ENCODE peak calls at places on chromosomes 4 and X, in four cellular contexts. One of them, this sample, is unnamed.

GRCh38 chr4:41428941-41429669 is 108.9 kb upstream of the LIMCH1 start:
- DNase-seq in fibroblast of the aortic adventitia: no peak
- DNase-seq in GM10248: no peak
- DNase-seq in B cell: no peak
- DNase-seq in this sample: no peak

GRCh38 chr4:6201580-6202091 is 1.3 kb upstream of the JAKMIP1 start:
- DNase-seq in fibroblast of the aortic adventitia: no peak
- DNase-seq in GM10248: peak
- DNase-seq in B cell: no peak
- DNase-seq in this sample: no peak

GRCh38 chr4:142274137-142274536 is 572.0 kb downstream of the INPP4B start:
- DNase-seq in fibroblast of the aortic adventitia: peak
- DNase-seq in GM10248: no peak
- DNase-seq in B cell: no peak
- DNase-seq in this sample: no peak

GRCh38 chr4:12576409-12576808 is 907.7 kb downstream of the RAB28 start:
- DNase-seq in fibroblast of the aortic adventitia: no peak
- DNase-seq in GM10248: no peak
- DNase-seq in B cell: no peak
- DNase-seq in this sample: no peak

GRCh38 chr4:177005801-177006230 is 213.1 kb upstream of the VEGFC start:
- DNase-seq in fibroblast of the aortic adventitia: peak
- DNase-seq in GM10248: no peak
- DNase-seq in B cell: no peak
- DNase-seq in this sample: no peak

GRCh38 chrX:44904542-44905115 is 31.6 kb downstream of the KDM6A start:
- DNase-seq in fibroblast of the aortic adventitia: peak
- DNase-seq in GM10248: no peak
- DNase-seq in B cell: no peak
- DNase-seq in this sample: no peak

GRCh38 chr4:40294339-40294738 is 40.8 kb upstream of the CHRNA9 start:
- DNase-seq in fibroblast of the aortic adventitia: no peak
- DNase-seq in GM10248: no peak
- DNase-seq in B cell: no peak
- DNase-seq in this sample: no peak

GRCh38 chr4:101464596-101464995 is 117.3 kb upstream of the PPP3CA start:
- DNase-seq in fibroblast of the aortic adventitia: no peak
- DNase-seq in GM10248: no peak
- DNase-seq in B cell: no peak
- DNase-seq in this sample: no peak

GRCh38 chr4:60757986-60758385 is 442.1 kb upstream of the ADGRL3 start:
- DNase-seq in fibroblast of the aortic adventitia: peak
- DNase-seq in GM10248: no peak
- DNase-seq in B cell: no peak
- DNase-seq in this sample: no peak

GRCh38 chr4:173264245-173264959 is 69.8 kb downstream of the HMGB2 start:
- DNase-seq in fibroblast of the aortic adventitia: peak
- DNase-seq in GM10248: peak
- DNase-seq in B cell: peak
- DNase-seq in this sample: no peak

GRCh38 chr4:109294006-109294405 is 8.5 kb downstream of the COL25A1 start:
- DNase-seq in fibroblast of the aortic adventitia: no peak
- DNase-seq in GM10248: no peak
- DNase-seq in B cell: no peak
- DNase-seq in this sample: no peak
- TF ChIP-seq CTCF in fibroblast of the aortic adventitia: no peak
- TF ChIP-seq CTCF in GM10248: peak
- TF ChIP-seq CTCF in B cell: peak
- TF ChIP-seq CTCF in this sample: peak

DNA sequence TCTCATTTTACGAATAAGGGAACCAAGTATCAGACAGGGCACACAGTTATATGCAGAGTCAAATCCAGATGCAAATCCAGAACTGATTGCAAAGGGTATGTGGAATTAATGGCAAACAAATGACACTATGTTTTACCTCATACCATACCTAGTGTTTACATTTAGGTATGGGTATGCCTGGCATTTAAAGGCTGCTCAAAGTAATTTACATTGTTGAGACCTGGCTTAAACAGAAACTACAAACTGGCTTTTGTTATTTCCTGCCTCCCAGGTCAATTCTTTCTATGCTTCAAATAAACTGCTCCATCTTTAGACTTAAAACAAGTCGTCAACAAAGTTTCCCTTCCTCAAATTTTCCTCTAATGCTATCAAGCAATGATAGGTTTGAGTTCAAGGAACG is 33.7 kb downstream of the ANKRD17 start:
- DNase-seq in fibroblast of the aortic adventitia: no peak
- DNase-seq in GM10248: peak
- DNase-seq in B cell: no peak
- DNase-seq in this sample: no peak
- TF ChIP-seq CTCF in fibroblast of the aortic adventitia: no peak
- TF ChIP-seq CTCF in GM10248: no peak
- TF ChIP-seq CTCF in B cell: no peak
- TF ChIP-seq CTCF in this sample: no peak

GRCh38 chr4:2714918-2715317 is 41.2 kb downstream of the TNIP2 start:
- DNase-seq in fibroblast of the aortic adventitia: peak
- DNase-seq in GM10248: no peak
- DNase-seq in B cell: no peak
- DNase-seq in this sample: no peak

GRCh38 chr4:2713337-2713736 is 42.8 kb downstream of the TNIP2 start:
- DNase-seq in fibroblast of the aortic adventitia: no peak
- DNase-seq in GM10248: no peak
- DNase-seq in B cell: no peak
- DNase-seq in this sample: no peak

GRCh38 chr4:2714071-2714770 is 41.9 kb downstream of the TNIP2 start:
- DNase-seq in fibroblast of the aortic adventitia: peak
- DNase-seq in GM10248: no peak
- DNase-seq in B cell: no peak
- DNase-seq in this sample: no peak

GRCh38 chr4:2715426-2715825 is 40.7 kb downstream of the TNIP2 start:
- DNase-seq in fibroblast of the aortic adventitia: no peak
- DNase-seq in GM10248: no peak
- DNase-seq in B cell: no peak
- DNase-seq in this sample: no peak

GRCh38 chr4:2712261-2712842 is 43.8 kb downstream of the TNIP2 start:
- DNase-seq in fibroblast of the aortic adventitia: peak
- DNase-seq in GM10248: no peak
- DNase-seq in B cell: no peak
- DNase-seq in this sample: no peak
- TF ChIP-seq CTCF in fibroblast of the aortic adventitia: peak
- TF ChIP-seq CTCF in GM10248: no peak
- TF ChIP-seq CTCF in B cell: no peak
- TF ChIP-seq CTCF in this sample: no peak

GRCh38 chr4:24516926-24517325 is 67.4 kb downstream of the DHX15 start:
- DNase-seq in fibroblast of the aortic adventitia: no peak
- DNase-seq in GM10248: no peak
- DNase-seq in B cell: no peak
- DNase-seq in this sample: no peak

GRCh38 chr4:24517676-24518075 is 66.7 kb downstream of the DHX15 start:
- DNase-seq in fibroblast of the aortic adventitia: no peak
- DNase-seq in GM10248: no peak
- DNase-seq in B cell: no peak
- DNase-seq in this sample: no peak

GRCh38 chr4:24515698-24516097 is 68.7 kb downstream of the DHX15 start:
- DNase-seq in fibroblast of the aortic adventitia: no peak
- DNase-seq in GM10248: no peak
- DNase-seq in B cell: no peak
- DNase-seq in this sample: no peak

GRCh38 chr4:24513718-24514117 is 70.6 kb downstream of the DHX15 start:
- DNase-seq in fibroblast of the aortic adventitia: no peak
- DNase-seq in GM10248: no peak
- DNase-seq in B cell: no peak
- DNase-seq in this sample: no peak

GRCh38 chr4:24514808-24515207 is 69.5 kb downstream of the DHX15 start:
- DNase-seq in fibroblast of the aortic adventitia: no peak
- DNase-seq in GM10248: no peak
- DNase-seq in B cell: no peak
- DNase-seq in this sample: no peak
- TF ChIP-seq CTCF in fibroblast of the aortic adventitia: peak
- TF ChIP-seq CTCF in GM10248: peak
- TF ChIP-seq CTCF in B cell: no peak
- TF ChIP-seq CTCF in this sample: peak

GRCh38 chrX:67503453-67503852 is 40.4 kb upstream of the AR start:
- DNase-seq in fibroblast of the aortic adventitia: no peak
- DNase-seq in GM10248: no peak
- DNase-seq in B cell: no peak
- DNase-seq in this sample: no peak
- TF ChIP-seq CTCF in fibroblast of the aortic adventitia: no peak
- TF ChIP-seq CTCF in GM10248: no peak
- TF ChIP-seq CTCF in B cell: no peak
- TF ChIP-seq CTCF in this sample: no peak